ENCODE peak calls at places on chromosomes 4 and X, in nine cellular contexts. N is tibial artery, L is GM13976, A is suprapubic skin, R is B cell, J is lower leg skin, I is neural crest cell, C is heart left ventricle, K is BJ. Y is an unnamed sample.

GRCh38 chrX:68433155-68433980 is at the start of gene OPHN1:
- DNase-seq in N (peak; percentile 85), L (peak; percentile 20), A (peak; percentile 80), R (no peak), J (peak; percentile 73), I (peak; percentile 39), C (peak; percentile 83), K (no peak), Y (no peak)

GRCh38 chr4:17236686-17237085 is 275.2 kb downstream of the QDPR start:
- DNase-seq in N (no peak), L (no peak), A (no peak), R (no peak), J (no peak), I (no peak), C (no peak), K (peak; percentile 63), Y (no peak)

GRCh38 chrX:14363719-14364118 is 165.6 kb upstream of the GLRA2 start:
- DNase-seq in N (no peak), L (no peak), A (no peak), R (no peak), J (no peak), I (no peak), C (no peak), K (no peak), Y (no peak)

GRCh38 chrX:267771-268261 is 13.4 kb upstream of the PLCXD1 start:
- DNase-seq in N (peak; percentile 58), L (no peak), A (no peak), R (no peak), J (peak; percentile 13), I (no peak), C (no peak), K (no peak), Y (no peak)

GRCh38 chr4:101126044-101126443 is 221.3 kb downstream of the PPP3CA start:
- DNase-seq in N (no peak), L (no peak), A (no peak), R (no peak), J (no peak), I (no peak), C (no peak), K (peak; percentile 45), Y (no peak)

GRCh38 chr4:74671074-74671698 is 123.1 kb downstream of the BTC start:
- DNase-seq in N (no peak), L (no peak), A (no peak), R (no peak), J (no peak), I (peak; percentile 29), C (no peak), K (no peak), Y (peak; percentile 60)

GRCh38 chrX:43655151-43655676 is 885 bp upstream of the MAOA start:
- DNase-seq in N (peak; percentile 70), L (peak; percentile 12), A (peak; percentile 72), R (no peak), J (peak; percentile 26), I (peak; percentile 11), C (peak; percentile 51), K (no peak), Y (no peak)

GRCh38 chr4:157824006-157824405 is 348.8 kb downstream of the GASK1B start:
- DNase-seq in N (no peak), L (no peak), A (no peak), R (no peak), J (no peak), I (no peak), C (no peak), K (no peak), Y (no peak)

GRCh38 chr4:77538574-77539157 is 67.0 kb upstream of the CXCL13 start:
- DNase-seq in N (no peak), L (no peak), A (no peak), R (no peak), J (no peak), I (no peak), C (no peak), K (no peak), Y (no peak)

GRCh38 chr4:180665994-180666818 is 1577.0 kb upstream of the TENM3 start:
- DNase-seq in N (no peak), L (peak; percentile 50), A (no peak), R (no peak), J (no peak), I (peak; percentile 44), C (no peak), K (no peak), Y (no peak)

GRCh38 chr4:143183513-143184216 is 1.1 kb upstream of the USP38 start:
- DNase-seq in N (no peak), L (no peak), A (no peak), R (no peak), J (no peak), I (no peak), C (no peak), K (no peak), Y (no peak)

GRCh38 chr4:31228068-31228467 is 507.9 kb downstream of the PCDH7 start:
- DNase-seq in N (no peak), L (no peak), A (no peak), R (no peak), J (no peak), I (no peak), C (no peak), K (no peak), Y (no peak)

GRCh38 chrX:21658152-21658737 is at the start of gene KLHL34:
- DNase-seq in N (no peak), L (peak; percentile 6), A (no peak), R (no peak), J (no peak), I (no peak), C (peak; percentile 46), K (no peak), Y (no peak)

GRCh38 chrX:53239474-53239873 is 14.5 kb upstream of the KDM5C start:
- DNase-seq in N (no peak), L (no peak), A (no peak), R (no peak), J (no peak), I (no peak), C (no peak), K (no peak), Y (no peak)

GRCh38 chrX:109472939-109473713 is 8.8 kb downstream of the GUCY2F start:
- DNase-seq in N (no peak), L (peak; percentile 11), A (no peak), R (no peak), J (no peak), I (peak; percentile 35), C (no peak), K (no peak), Y (no peak)
- TF ChIP-seq CTCF in N (no peak), L (peak; percentile 13), A (no peak), R (no peak), J (no peak), I (peak; percentile 60), C (no peak), K (no peak), Y (no peak)

DNA sequence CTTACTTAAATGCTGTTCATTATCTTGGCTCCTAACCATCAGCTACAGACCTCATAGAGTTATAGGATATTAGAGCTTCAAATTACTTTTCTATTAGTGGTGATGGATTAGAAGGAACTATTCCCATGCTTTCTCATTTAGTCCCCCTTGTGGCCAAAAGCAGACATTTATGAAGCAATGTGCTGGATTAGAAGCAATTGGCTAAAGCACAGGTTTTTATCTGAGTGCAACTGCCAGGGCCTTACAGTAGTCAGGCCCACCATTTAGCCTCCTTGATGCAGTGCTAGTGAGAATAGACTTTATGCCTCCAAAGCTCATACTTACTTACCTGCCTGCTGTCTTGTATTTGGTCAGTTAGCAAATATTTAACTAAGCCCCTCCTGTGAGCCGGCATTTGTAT is 93.0 kb downstream of the TSPAN7 start:
- DNase-seq in N (no peak), L (no peak), A (no peak), R (no peak), J (no peak), I (no peak), C (no peak), K (no peak), Y (no peak)
- TF ChIP-seq CTCF in N (peak; percentile 35), L (no peak), A (no peak), R (no peak), J (no peak), I (peak; percentile 64), C (peak; percentile 53), K (peak; percentile 37), Y (peak; percentile 22)

GRCh38 chrX:11908371-11908770 is 150.3 kb downstream of the MSL3 start:
- DNase-seq in N (no peak), L (peak; percentile 11), A (no peak), R (no peak), J (no peak), I (no peak), C (no peak), K (no peak), Y (no peak)
- TF ChIP-seq CTCF in N (no peak), L (no peak), A (no peak), R (peak; percentile 28), J (no peak), I (peak; percentile 51), C (peak; percentile 24), K (peak; percentile 38), Y (no peak)

DNA sequence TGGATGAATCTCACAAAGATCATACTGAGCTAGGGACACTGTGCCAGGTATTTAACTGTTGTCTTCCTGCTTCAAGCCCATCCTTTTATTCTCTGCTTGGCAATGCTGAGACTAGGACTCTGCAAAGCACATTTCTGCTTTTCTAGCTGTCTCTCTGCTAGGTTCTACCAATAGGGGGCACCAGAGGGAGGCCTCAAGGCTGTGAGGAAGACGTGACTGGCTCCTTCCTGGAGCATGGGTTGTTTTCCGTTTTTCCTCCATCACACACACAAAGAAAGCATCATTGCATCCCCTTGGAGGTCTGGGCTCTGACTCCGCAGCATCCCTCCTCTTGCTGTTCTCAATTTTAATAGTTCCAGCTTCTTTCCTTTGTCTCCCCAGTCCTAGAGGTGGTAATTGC is 10.9 kb upstream of the DCTD start:
- DNase-seq in N (no peak), L (no peak), A (no peak), R (no peak), J (no peak), I (no peak), C (no peak), K (no peak), Y (no peak)
- TF ChIP-seq CTCF in N (no peak), L (no peak), A (no peak), R (no peak), J (no peak), I (peak; percentile 40), C (peak; percentile 13), K (peak; percentile 32), Y (no peak)

GRCh38 chrX:119189115-119189514 is 47.0 kb upstream of the PGRMC1 start:
- DNase-seq in N (no peak), L (no peak), A (no peak), R (no peak), J (no peak), I (no peak), C (no peak), K (no peak), Y (no peak)
- TF ChIP-seq CTCF in N (no peak), L (no peak), A (no peak), R (no peak), J (no peak), I (no peak), C (no peak), K (no peak), Y (no peak)

GRCh38 chrX:130336531-130336930 is 3.2 kb upstream of the SLC25A14 start:
- DNase-seq in N (no peak), L (no peak), A (no peak), R (no peak), J (no peak), I (no peak), C (no peak), K (no peak), Y (no peak)

GRCh38 chrX:130330146-130330545 is 9.6 kb upstream of the SLC25A14 start:
- DNase-seq in N (no peak), L (no peak), A (no peak), R (no peak), J (no peak), I (no peak), C (no peak), K (no peak), Y (no peak)

GRCh38 chrX:130330706-130331105 is 9.0 kb upstream of the SLC25A14 start:
- DNase-seq in N (no peak), L (peak; percentile 49), A (no peak), R (peak; percentile 39), J (no peak), I (peak; percentile 22), C (peak; percentile 43), K (no peak), Y (no peak)
- TF ChIP-seq CTCF in N (no peak), L (peak; percentile 59), A (no peak), R (no peak), J (no peak), I (peak; percentile 58), C (peak; percentile 35), K (peak; percentile 60), Y (no peak)

Y was measured in CD14-positive monocyte.